ENCODE peak calls at places on chromosomes 16 and 17, in six cellular contexts. P, Q, G, X, O and L are unnamed samples.

GRCh38 chr17:77802811-77803220 is 155.7 kb upstream of the TNRC6C start:
- DNase-seq in P (no peak), Q (no peak), G (no peak), X (peak; percentile 93), O (no peak), L (no peak)

GRCh38 chr16:58264961-58265479 is 29.8 kb downstream of the PRSS54 start:
- DNase-seq in P (no peak), Q (no peak), G (peak; percentile 79), X (peak; percentile 28), O (no peak), L (no peak)

GRCh38 chr17:78355045-78355641 is 4.7 kb downstream of the SOCS3 start:
- DNase-seq in P (no peak), Q (no peak), G (peak; percentile 38), X (no peak), O (peak; percentile 58), L (no peak)

GRCh38 chr16:74078877-74079586 is 217.6 kb upstream of the PSMD7 start:
- DNase-seq in P (no peak), Q (no peak), G (no peak), X (no peak), O (no peak), L (no peak)

GRCh38 chr16:2799852-2800226 is 1.6 kb downstream of the PRSS41 start:
- DNase-seq in P (no peak), Q (no peak), G (no peak), X (no peak), O (peak; percentile 48), L (peak; percentile 73)

GRCh38 chr17:82840431-82840831 is 609 bp upstream of the ZNF750 start:
- DNase-seq in P (no peak), Q (no peak), G (no peak), X (no peak), O (no peak), L (no peak)

GRCh38 chr17:4514206-4514605 is 15.5 kb downstream of the SPNS2 start:
- DNase-seq in P (no peak), Q (no peak), G (no peak), X (no peak), O (no peak), L (peak; percentile 93)

GRCh38 chr16:24845726-24846547 is at the start of gene SLC5A11:
- DNase-seq in P (no peak), Q (no peak), G (no peak), X (no peak), O (peak; percentile 80), L (no peak)

GRCh38 chr17:75153854-75154194 is 488 bp downstream of the JPT1 start:
- DNase-seq in P (no peak), Q (no peak), G (peak; percentile 48), X (no peak), O (no peak), L (peak; percentile 54)

GRCh38 chr16:84765606-84766580 is 53.9 kb upstream of the CRISPLD2 start:
- DNase-seq in P (no peak), Q (no peak), G (no peak), X (no peak), O (no peak), L (no peak)

GRCh38 chr17:81487089-81487486 is 25.5 kb downstream of the ACTG1 start:
- DNase-seq in P (no peak), Q (no peak), G (no peak), X (no peak), O (no peak), L (no peak)

GRCh38 chr16:10205688-10206087 is 23.5 kb upstream of the GRIN2A start:
- DNase-seq in P (peak; percentile 16), Q (no peak), G (no peak), X (no peak), O (no peak), L (no peak)

GRCh38 chr17:15403276-15403939 is 62.0 kb upstream of the TEKT3 start:
- DNase-seq in P (no peak), Q (no peak), G (no peak), X (no peak), O (no peak), L (no peak)

GRCh38 chr16:3094289-3095027 is 4.6 kb downstream of the ZSCAN10 start:
- DNase-seq in P (no peak), Q (no peak), G (peak; percentile 80), X (peak; percentile 59), O (peak; percentile 55), L (no peak)

GRCh38 chr17:72340836-72341235 is 220.0 kb downstream of the SOX9 start:
- DNase-seq in P (no peak), Q (no peak), G (no peak), X (no peak), O (peak; percentile 84), L (no peak)

GRCh38 chr17:41551370-41551769 is 20.5 kb downstream of the KRT9 start:
- DNase-seq in P (no peak), Q (no peak), G (no peak), X (no peak), O (no peak), L (no peak)

GRCh38 chr16:68885321-68885720 is 42.0 kb downstream of the TANGO6 start:
- DNase-seq in P (no peak), Q (no peak), G (no peak), X (no peak), O (no peak), L (no peak)

GRCh38 chr16:68887107-68887506 is 43.8 kb downstream of the TANGO6 start:
- DNase-seq in P (no peak), Q (no peak), G (no peak), X (no peak), O (no peak), L (no peak)

GRCh38 chr16:68883685-68884084 is 40.4 kb downstream of the TANGO6 start:
- DNase-seq in P (no peak), Q (no peak), G (no peak), X (no peak), O (no peak), L (no peak)

GRCh38 chr16:68884391-68884790 is 41.1 kb downstream of the TANGO6 start:
- DNase-seq in P (no peak), Q (no peak), G (no peak), X (no peak), O (no peak), L (no peak)

GRCh38 chr16:68884867-68885266 is 41.5 kb downstream of the TANGO6 start:
- DNase-seq in P (no peak), Q (no peak), G (no peak), X (no peak), O (no peak), L (no peak)
- TF ChIP-seq JUND in P (no peak), Q (no peak), G (no peak), X (no peak), O (no peak), L (no peak)

GRCh38 chr16:46911650-46912049 is 27.5 kb downstream of the GPT2 start:
- DNase-seq in P (no peak), Q (no peak), G (no peak), X (no peak), O (no peak), L (no peak)
- TF ChIP-seq JUND in P (no peak), Q (no peak), G (no peak), X (no peak), O (no peak), L (no peak)

GRCh38 chr16:72501739-72502653 is 330.0 kb upstream of the PMFBP1 start:
- DNase-seq in P (peak; percentile 42), Q (no peak), G (peak; percentile 73), X (peak; percentile 75), O (peak; percentile 73), L (peak; percentile 54)
- TF ChIP-seq JUND in P (no peak), Q (no peak), G (no peak), X (no peak), O (no peak), L (no peak)

DNA sequence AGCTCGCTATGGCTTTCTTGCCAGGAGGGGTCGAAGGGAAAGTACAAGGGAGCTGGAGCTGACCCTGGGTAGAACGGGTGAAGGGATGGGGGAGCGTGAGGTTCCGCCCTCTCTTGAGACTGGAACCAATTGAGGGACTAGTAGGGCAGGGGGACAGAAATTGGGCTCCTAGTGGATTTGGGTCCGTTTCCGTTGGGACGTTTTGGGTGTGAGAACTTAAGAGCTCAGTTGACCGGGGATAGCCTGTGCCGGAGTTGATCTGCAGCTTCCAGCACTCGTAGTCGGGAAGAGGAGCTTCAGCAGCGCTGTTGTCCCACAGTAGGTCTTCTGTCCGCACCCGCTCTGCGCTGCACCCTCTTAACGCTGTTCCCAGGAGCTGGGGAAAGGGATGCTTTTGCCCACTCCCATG is 481 bp downstream of the CNTROB start:
- DNase-seq in P (no peak), Q (no peak), G (peak; percentile 30), X (peak; percentile 60), O (peak; percentile 12), L (peak; percentile 41)
- TF ChIP-seq JUND in P (no peak), Q (no peak), G (no peak), X (no peak), O (no peak), L (no peak)